ENCODE peak calls at places on chromosome 10, in seven cellular contexts. O, B, Q, V, P, E and U are unnamed samples.

GRCh38 chr10:47024399-47025252 is 113.4 kb downstream of the PTPN20 start:
- DNase-seq in B (peak), O (no peak), E (peak), Q (peak), V (peak), P (peak), U (peak)

GRCh38 chr10:74681917-74682627 is 144.3 kb upstream of the KAT6B start:
- DNase-seq in Q (no peak), B (no peak), V (no peak), P (no peak), O (peak), E (no peak), U (no peak)

GRCh38 chr10:83666762-83667161 is 472.5 kb upstream of the GHITM start:
- DNase-seq in V (no peak), P (no peak), E (no peak), O (no peak), B (no peak), Q (peak), U (no peak)

GRCh38 chr10:102381983-102382382 is 13.5 kb upstream of the NFKB2 start:
- DNase-seq in O (no peak), B (no peak), E (no peak), Q (no peak), P (no peak), V (no peak), U (no peak)

GRCh38 chr10:102196893-102197292 is 29.2 kb upstream of the ELOVL3 start:
- DNase-seq in O (no peak), P (no peak), E (no peak), B (no peak), Q (no peak), V (no peak), U (no peak)

GRCh38 chr10:116877391-116877790 is 28.1 kb downstream of the ENO4 start:
- DNase-seq in P (no peak), V (no peak), Q (no peak), B (no peak), O (no peak), E (no peak), U (no peak)

GRCh38 chr10:30365883-30366282 is 16.8 kb upstream of the MTPAP start:
- DNase-seq in O (no peak), B (no peak), E (no peak), V (no peak), Q (no peak), P (no peak), U (no peak)

GRCh38 chr10:79264942-79265341 is 82.3 kb upstream of the PPIF start:
- DNase-seq in V (peak), Q (no peak), E (peak), P (peak), B (no peak), O (no peak), U (no peak)

GRCh38 chr10:132492323-132493035 is 45.1 kb upstream of the INPP5A start:
- DNase-seq in V (no peak), E (no peak), Q (no peak), O (no peak), P (no peak), B (peak), U (no peak)

GRCh38 chr10:96618648-96619047 is 31.8 kb upstream of the TM9SF3 start:
- DNase-seq in V (no peak), P (no peak), B (no peak), O (no peak), Q (no peak), E (no peak), U (peak)

GRCh38 chr10:12766222-12766621 is 235.3 kb downstream of the CCDC3 start:
- DNase-seq in E (no peak), B (no peak), P (no peak), Q (no peak), V (no peak), O (no peak), U (no peak)

GRCh38 chr10:66784796-66785195 is 141.0 kb upstream of the LRRTM3 start:
- DNase-seq in Q (no peak), V (no peak), P (no peak), O (no peak), E (no peak), B (no peak), U (no peak)

GRCh38 chr10:3909339-3909738 is 124.3 kb upstream of the KLF6 start:
- DNase-seq in V (no peak), B (no peak), Q (no peak), E (no peak), P (no peak), O (no peak), U (no peak)

GRCh38 chr10:12720217-12720981 is 281.1 kb downstream of the CCDC3 start:
- DNase-seq in B (peak), E (peak), O (no peak), V (peak), P (peak), Q (peak), U (peak)

GRCh38 chr10:22246680-22247391 is 29.0 kb upstream of the EBLN1 start:
- DNase-seq in V (no peak), E (peak), P (peak), Q (no peak), B (no peak), O (no peak), U (peak)

GRCh38 chr10:112842832-112843360 is 107.2 kb upstream of the TCF7L2 start:
- DNase-seq in B (no peak), P (no peak), O (no peak), E (no peak), Q (peak), V (no peak), U (no peak)

GRCh38 chr10:129761166-129761565 is 202.9 kb downstream of the EBF3 start:
- DNase-seq in P (no peak), B (peak), O (no peak), V (no peak), E (no peak), Q (no peak), U (no peak)

GRCh38 chr10:30819306-30820190 is 190.0 kb upstream of the LYZL2 start:
- DNase-seq in E (no peak), P (no peak), B (no peak), V (no peak), Q (no peak), O (peak), U (no peak)

GRCh38 chr10:103609231-103610082 is 116.0 kb downstream of the NEURL1 start:
- DNase-seq in O (no peak), V (no peak), E (no peak), P (no peak), B (no peak), Q (no peak), U (no peak)

GRCh38 chr10:128222317-128222849 is 96.2 kb upstream of the MKI67 start:
- DNase-seq in P (no peak), B (no peak), V (no peak), E (no peak), O (no peak), Q (no peak), U (no peak)

GRCh38 chr10:26839966-26840627 is 20.7 kb downstream of the ABI1 start:
- DNase-seq in E (no peak), P (no peak), O (no peak), Q (no peak), B (no peak), V (no peak), U (peak)

GRCh38 chr10:89352039-89352597 is 24.3 kb downstream of the IFIT3 start:
- DNase-seq in B (no peak), Q (no peak), P (peak), V (peak), E (peak), O (peak), U (peak)

GRCh38 chr10:93437000-93437945 is 44.9 kb downstream of the MYOF start:
- DNase-seq in E (peak), O (peak), Q (peak), B (peak), P (peak), V (peak), U (peak)
- TF ChIP-seq CTCF in E (no peak), O (no peak), Q (no peak), B (no peak), P (no peak), V (no peak), U (no peak)

GRCh38 chr10:131487822-131488221 is 176.3 kb upstream of the TCERG1L start:
- DNase-seq in B (no peak), V (no peak), E (no peak), P (no peak), O (no peak), Q (no peak), U (no peak)
- TF ChIP-seq CTCF in B (no peak), V (no peak), E (no peak), P (no peak), O (no peak), Q (no peak), U (no peak)

GRCh38 chr10:17238445-17239275 is 10.6 kb downstream of the VIM start:
- DNase-seq in O (no peak), Q (peak), E (no peak), B (no peak), P (peak), V (no peak), U (peak)
- TF ChIP-seq CTCF in O (no peak), Q (no peak), E (no peak), B (no peak), P (no peak), V (no peak), U (no peak)

GRCh38 chr10:70053896-70054641 is 1.4 kb downstream of the MACROH2A2 start:
- DNase-seq in V (no peak), O (no peak), E (peak), Q (no peak), B (no peak), P (peak), U (no peak)
- TF ChIP-seq CTCF in V (no peak), O (peak), E (peak), Q (peak), B (peak), P (peak), U (peak)

GRCh38 chr10:78165617-78166016 is 132.0 kb downstream of the RPS24 start:
- DNase-seq in B (no peak), Q (no peak), E (no peak), P (no peak), V (no peak), O (no peak), U (no peak)
- TF ChIP-seq CTCF in B (no peak), Q (no peak), E (no peak), P (no peak), V (no peak), O (peak), U (peak)

GRCh38 chr10:121592155-121592890 is 5.9 kb downstream of the FGFR2 start:
- DNase-seq in Q (no peak), B (no peak), P (no peak), E (no peak), V (no peak), O (no peak), U (no peak)
- TF ChIP-seq CTCF in Q (no peak), B (no peak), P (no peak), E (peak), V (no peak), O (no peak), U (peak)

GRCh38 chr10:110411047-110411410 is 86.7 kb upstream of the DUSP5 start:
- DNase-seq in E (peak), P (peak), V (peak), O (no peak), B (no peak), Q (no peak), U (no peak)
- TF ChIP-seq CTCF in E (no peak), P (no peak), V (no peak), O (no peak), B (no peak), Q (no peak), U (no peak)